ENCODE peak calls at places on chromosomes 7 and 10, in six cellular contexts. J is astrocyte, H is heart left ventricle, Q is esophagus squamous epithelium, V is transverse colon, Z is IMR-90. C is an unnamed sample.
A peak's percentile ranks its signal among the peaks of the same experiment; 100 is the strongest.

GRCh38 chr10:52540479-52540984 is 226.5 kb downstream of the DKK1 start:
- DNase-seq in Q (no peak), H (no peak), Z (no peak), J (peak; percentile 11), V (no peak), C (peak; percentile 13)

GRCh38 chr7:155333346-155334234 is 35.9 kb downstream of the INSIG1 start:
- DNase-seq in V (no peak), J (no peak), H (no peak), Z (no peak), Q (no peak), C (no peak)

GRCh38 chr10:32054087-32054486 is 2.1 kb downstream of the KIF5B start:
- DNase-seq in Q (no peak), Z (peak; percentile 87), J (peak; percentile 72), V (peak; percentile 32), H (no peak), C (no peak)

GRCh38 chr7:149884016-149884415 is 10.2 kb downstream of the ATP6V0E2 start:
- DNase-seq in V (no peak), Q (no peak), Z (no peak), H (no peak), J (no peak), C (no peak)

GRCh38 chr7:50366311-50366710 is 61.8 kb downstream of the IKZF1 start:
- DNase-seq in Z (no peak), H (no peak), Q (no peak), J (no peak), V (no peak), C (no peak)

GRCh38 chr7:149293338-149293737 is 31.3 kb downstream of the ZNF783 start:
- DNase-seq in Q (no peak), V (no peak), J (no peak), Z (no peak), H (no peak), C (no peak)

GRCh38 chr10:133096616-133097269 is 9.0 kb downstream of the ADGRA1 start:
- DNase-seq in V (no peak), J (no peak), Q (no peak), H (no peak), Z (no peak), C (no peak)

GRCh38 chr7:23544913-23545354 is 13.2 kb upstream of the TRA2A start:
- DNase-seq in J (peak; percentile 16), Z (peak; percentile 44), V (no peak), Q (no peak), H (no peak), C (peak; percentile 48)

GRCh38 chr7:27423290-27423689 is 180.7 kb downstream of the EVX1 start:
- DNase-seq in Z (no peak), J (peak; percentile 26), H (no peak), Q (no peak), V (peak; percentile 82), C (no peak)

GRCh38 chr7:132557489-132558044 is 18.7 kb downstream of the PLXNA4 start:
- DNase-seq in V (no peak), H (no peak), Q (no peak), J (peak; percentile 39), Z (no peak), C (peak; percentile 49)

GRCh38 chr7:100137851-100138760 is 10.6 kb upstream of the LAMTOR4 start:
- DNase-seq in H (no peak), V (no peak), Z (no peak), J (no peak), Q (no peak), C (no peak)

GRCh38 chr7:19117081-19117869 is at the start of gene TWIST1:
- DNase-seq in H (peak; percentile 67), Z (peak; percentile 94), J (peak; percentile 87), V (no peak), Q (no peak), C (peak; percentile 87)

GRCh38 chr7:29196191-29196590 is 1.6 kb downstream of the CHN2 start:
- DNase-seq in V (no peak), J (no peak), H (no peak), Q (no peak), Z (no peak), C (no peak)

GRCh38 chr7:3721422-3721821 is 420.4 kb downstream of the SDK1 start:
- DNase-seq in H (no peak), J (no peak), V (no peak), Z (no peak), Q (no peak), C (no peak)

GRCh38 chr10:80599424-80599847 is 61.7 kb downstream of the SH2D4B start:
- DNase-seq in Q (no peak), Z (peak; percentile 22), H (peak; percentile 40), J (no peak), V (peak; percentile 30), C (peak; percentile 50)

GRCh38 chr7:133253522-133253882 is 624 bp downstream of the EXOC4 start:
- DNase-seq in J (no peak), Z (peak; percentile 10), H (no peak), Q (no peak), V (peak; percentile 13), C (no peak)

GRCh38 chr7:139745330-139746143 is 32.3 kb downstream of the HIPK2 start:
- DNase-seq in J (no peak), V (no peak), H (peak; percentile 65), Q (no peak), Z (no peak), C (no peak)

GRCh38 chr10:949446-949845 is 17.9 kb upstream of the LARP4B start:
- DNase-seq in V (no peak), H (no peak), J (no peak), Q (no peak), Z (no peak), C (no peak)

GRCh38 chr10:50419091-50419490 is 167.8 kb upstream of the ASAH2 start:
- DNase-seq in V (no peak), H (no peak), Q (no peak), Z (no peak), J (no peak), C (no peak)

GRCh38 chr7:117875566-117875965 is 2.3 kb upstream of the CTTNBP2 start:
- DNase-seq in H (no peak), Q (no peak), Z (peak; percentile 28), J (no peak), V (no peak), C (no peak)

GRCh38 chr7:73442222-73442902 is 8.8 kb downstream of the FZD9 start:
- DNase-seq in V (no peak), Q (no peak), J (no peak), H (no peak), Z (no peak), C (no peak)

GRCh38 chr10:71631007-71631859 is 88.3 kb downstream of the C10orf105 start:
- DNase-seq in Q (no peak), J (no peak), Z (no peak), V (no peak), H (no peak), C (no peak)

GRCh38 chr7:149566103-149566502 is 68.5 kb upstream of the ZNF746 start:
- DNase-seq in Q (no peak), H (no peak), Z (no peak), J (no peak), V (no peak), C (no peak)

GRCh38 chr10:42753126-42753506 is 29.5 kb upstream of the BMS1 start:
- DNase-seq in Z (peak; percentile 55), J (peak; percentile 25), H (peak; percentile 77), Q (no peak), V (peak; percentile 83), C (peak; percentile 79)

GRCh38 chr7:41045556-41046123 is 657.2 kb downstream of the INHBA start:
- DNase-seq in Z (no peak), J (no peak), V (peak; percentile 33), Q (no peak), H (no peak), C (no peak)

GRCh38 chr10:27072436-27073114 is 27.7 kb downstream of the ANKRD26 start:
- DNase-seq in H (no peak), J (no peak), Q (no peak), V (no peak), Z (no peak), C (no peak)

GRCh38 chr10:124708246-124708779 is 35.9 kb downstream of the FAM53B start:
- DNase-seq in J (no peak), Z (no peak), V (no peak), H (no peak), Q (no peak), C (no peak)

GRCh38 chr10:124706462-124706857 is 37.7 kb downstream of the FAM53B start:
- DNase-seq in Q (no peak), V (no peak), J (no peak), Z (no peak), H (peak; percentile 42), C (no peak)

GRCh38 chr10:124705817-124706461 is 38.2 kb downstream of the FAM53B start:
- DNase-seq in J (no peak), H (peak; percentile 20), V (no peak), Z (no peak), Q (no peak), C (no peak)

GRCh38 chr10:124707546-124707945 is 36.6 kb downstream of the FAM53B start:
- DNase-seq in J (no peak), V (no peak), H (peak; percentile 16), Q (no peak), Z (no peak), C (no peak)

GRCh38 chr10:124706876-124707516 is 37.2 kb downstream of the FAM53B start:
- DNase-seq in Z (no peak), Q (no peak), H (peak; percentile 21), J (no peak), V (no peak), C (no peak)
- H3K4me1 ChIP-seq in Z (peaks cover 20% of the 10 kb centered on the region), Q (peaks cover 66% of the 10 kb centered on the region), H (peaks cover 40% of the 10 kb centered on the region), J (peaks cover 5% of the 10 kb centered on the region), V (peaks cover 73% of the 10 kb centered on the region), C (peaks cover 14% of the 10 kb centered on the region)

GRCh38 chr10:116918583-116918982 is 69.3 kb downstream of the ENO4 start:
- DNase-seq in Q (no peak), Z (no peak), H (no peak), J (no peak), V (no peak), C (no peak)
- H3K36me3 ChIP-seq in Q (no peaks in the 10 kb centered on the region), Z (no peaks in the 10 kb centered on the region), H (no peaks in the 10 kb centered on the region), J (no peaks in the 10 kb centered on the region), V (no peaks in the 10 kb centered on the region), C (no peaks in the 10 kb centered on the region)

GRCh38 chr10:8043569-8044306 is 10.8 kb upstream of the GATA3 start:
- DNase-seq in V (no peak), J (no peak), Q (no peak), H (no peak), Z (no peak), C (no peak)
- H3K4me1 ChIP-seq in V (peaks cover 9% of the 10 kb centered on the region), J (no peaks in the 10 kb centered on the region), Q (peaks cover 14% of the 10 kb centered on the region), H (no peaks in the 10 kb centered on the region), Z (peaks cover 1% of the 10 kb centered on the region), C (no peaks in the 10 kb centered on the region)

GRCh38 chr10:12205082-12205481 is 9.1 kb downstream of the CDC123 start:
- DNase-seq in V (no peak), Q (no peak), H (no peak), J (no peak), Z (no peak), C (no peak)

GRCh38 chr10:12208460-12208859 is 12.5 kb downstream of the CDC123 start:
- DNase-seq in V (no peak), Z (no peak), H (no peak), Q (no peak), J (no peak), C (no peak)

GRCh38 chr10:12202230-12202629 is 6.2 kb downstream of the CDC123 start:
- DNase-seq in H (no peak), Z (no peak), V (no peak), J (no peak), Q (no peak), C (no peak)

GRCh38 chr10:12212454-12212853 is 16.5 kb downstream of the CDC123 start:
- DNase-seq in Z (no peak), H (no peak), J (no peak), Q (no peak), V (no peak), C (no peak)

GRCh38 chr10:12207114-12207513 is 11.1 kb downstream of the CDC123 start:
- DNase-seq in Z (no peak), H (no peak), Q (no peak), J (no peak), V (no peak), C (no peak)
- H3K36me3 ChIP-seq in Z (peaks cover 51% of the 10 kb centered on the region), H (peaks cover 9% of the 10 kb centered on the region), Q (no peaks in the 10 kb centered on the region), J (peaks cover 34% of the 10 kb centered on the region), V (peaks cover 14% of the 10 kb centered on the region), C (peaks cover 66% of the 10 kb centered on the region)